ENCODE peak calls at places on chromosomes 12 and 14, in seven cellular contexts. One of them, this sample, is unnamed.

GRCh38 chr12:51922762-51923505 is 15.6 kb downstream of the ACVRL1 start:
- DNase-seq in GM12878: peak; percentile 21
- DNase-seq in HCT116: no peak
- DNase-seq in HepG2: no peak
- DNase-seq in H1: no peak
- DNase-seq in K562: no peak
- DNase-seq in A549: no peak
- DNase-seq in this sample: peak; percentile 79

GRCh38 chr12:85642288-85642687 is 193.9 kb downstream of the RASSF9 start:
- DNase-seq in H1: no peak
- DNase-seq in GM12878: no peak
- DNase-seq in HCT116: no peak
- DNase-seq in A549: no peak
- DNase-seq in HepG2: no peak
- DNase-seq in K562: no peak
- DNase-seq in this sample: no peak

GRCh38 chr12:106304001-106304421 is 1.5 kb downstream of the TCP11L2 start:
- DNase-seq in HepG2: no peak
- DNase-seq in GM12878: no peak
- DNase-seq in HCT116: no peak
- DNase-seq in K562: no peak
- DNase-seq in A549: no peak
- DNase-seq in H1: no peak
- DNase-seq in this sample: no peak

GRCh38 chr14:33702293-33702692 is 248.6 kb downstream of the EGLN3 start:
- DNase-seq in HepG2: no peak
- DNase-seq in H1: no peak
- DNase-seq in A549: no peak
- DNase-seq in K562: no peak
- DNase-seq in HCT116: no peak
- DNase-seq in GM12878: no peak
- DNase-seq in this sample: no peak

GRCh38 chr12:107759410-107759809 is 1.5 kb downstream of the PRDM4 start:
- DNase-seq in K562: peak; percentile 47
- DNase-seq in HCT116: peak; percentile 47
- DNase-seq in GM12878: no peak
- DNase-seq in A549: peak; percentile 62
- DNase-seq in HepG2: peak; percentile 23
- DNase-seq in H1: no peak
- DNase-seq in this sample: peak; percentile 90

GRCh38 chr12:57241556-57242310 is 9.3 kb downstream of the STAC3 start:
- DNase-seq in GM12878: no peak
- DNase-seq in K562: no peak
- DNase-seq in A549: no peak
- DNase-seq in H1: no peak
- DNase-seq in HepG2: no peak
- DNase-seq in HCT116: no peak
- DNase-seq in this sample: no peak

GRCh38 chr14:61601923-61602732 is 93.2 kb upstream of the HIF1A start:
- DNase-seq in GM12878: no peak
- DNase-seq in HepG2: no peak
- DNase-seq in K562: no peak
- DNase-seq in A549: no peak
- DNase-seq in HCT116: no peak
- DNase-seq in H1: no peak
- DNase-seq in this sample: no peak

GRCh38 chr12:49791156-49791555 is 37.1 kb downstream of the NCKAP5L start:
- DNase-seq in GM12878: no peak
- DNase-seq in A549: no peak
- DNase-seq in H1: no peak
- DNase-seq in HCT116: no peak
- DNase-seq in K562: no peak
- DNase-seq in HepG2: no peak
- DNase-seq in this sample: no peak

GRCh38 chr14:73468808-73469386 is 10.6 kb upstream of the NUMB start:
- DNase-seq in HCT116: no peak
- DNase-seq in K562: no peak
- DNase-seq in H1: no peak
- DNase-seq in GM12878: no peak
- DNase-seq in HepG2: no peak
- DNase-seq in A549: no peak
- DNase-seq in this sample: peak; percentile 38

GRCh38 chr14:100873083-100873482 is 30.4 kb downstream of the RTL1 start:
- DNase-seq in HepG2: no peak
- DNase-seq in H1: no peak
- DNase-seq in K562: peak; percentile 11
- DNase-seq in A549: no peak
- DNase-seq in HCT116: no peak
- DNase-seq in GM12878: no peak
- DNase-seq in this sample: no peak

DNA sequence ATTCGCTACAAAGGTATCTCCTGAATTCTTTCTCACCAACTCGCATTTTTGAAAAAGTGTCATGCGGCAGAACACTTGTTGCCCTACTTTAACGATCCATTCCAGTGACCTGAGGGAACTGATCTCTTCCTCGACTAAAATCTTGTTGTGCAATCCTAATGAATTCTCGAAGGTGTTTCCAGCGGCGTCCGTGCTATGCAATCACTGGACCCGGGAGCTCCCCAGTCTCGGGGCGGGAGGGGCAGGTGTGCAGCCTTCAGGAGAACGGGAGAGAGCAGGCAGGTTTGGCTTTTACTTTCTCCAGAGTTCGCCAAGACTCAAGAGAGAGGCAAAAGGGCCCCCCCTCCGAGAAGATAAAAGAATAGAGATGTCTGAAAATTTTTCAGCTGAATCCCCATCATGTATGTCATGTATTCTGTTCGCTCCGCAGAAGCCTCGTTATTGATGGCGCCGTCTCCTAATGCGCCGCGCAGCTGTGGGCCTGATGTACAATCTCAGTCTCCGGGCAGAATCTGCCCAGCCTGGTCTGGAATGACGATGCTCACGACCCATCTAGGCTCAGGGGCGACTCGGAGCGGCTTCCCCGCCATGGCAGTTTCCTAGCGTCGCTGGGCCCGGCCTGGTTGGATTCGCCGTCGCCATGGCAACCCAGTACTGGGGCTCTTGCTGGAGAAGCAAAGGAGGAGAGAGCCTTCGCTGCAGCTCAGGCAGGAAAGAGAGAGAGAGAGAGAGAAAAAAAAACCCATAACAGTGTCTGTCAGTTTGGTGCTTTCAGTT is 38.3 kb downstream of the PLXNC1 start:
- DNase-seq in A549: no peak
- DNase-seq in K562: no peak
- DNase-seq in GM12878: no peak
- DNase-seq in H1: no peak
- DNase-seq in HCT116: no peak
- DNase-seq in HepG2: no peak
- DNase-seq in this sample: peak; percentile 61
- TF ChIP-seq CEBPB in A549: no peak
- TF ChIP-seq CEBPB in K562: peak; percentile 26
- TF ChIP-seq CEBPB in GM12878: no peak
- TF ChIP-seq CEBPB in H1: no peak
- TF ChIP-seq CEBPB in HCT116: no peak
- TF ChIP-seq CEBPB in HepG2: no peak
- TF ChIP-seq CEBPB in this sample: peak; percentile 27

DNA sequence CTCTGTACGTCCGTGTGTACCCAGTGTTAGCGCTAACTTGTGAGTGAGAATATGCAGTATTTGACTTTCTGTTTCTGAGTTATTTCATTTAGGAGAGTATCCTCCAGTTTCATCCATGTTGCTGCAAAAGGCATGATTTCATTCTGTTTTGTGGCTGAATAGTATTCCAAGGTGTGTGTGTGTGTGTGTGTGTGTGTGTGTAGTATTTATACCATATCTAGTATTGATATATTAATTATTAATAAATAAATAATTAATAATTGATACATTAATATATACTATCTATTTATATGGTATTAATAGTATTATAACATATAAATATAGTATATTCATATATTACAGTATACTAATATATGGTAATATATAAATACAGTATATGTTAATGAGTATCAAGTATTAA is 101.8 kb upstream of the CCND2 start:
- DNase-seq in K562: no peak
- DNase-seq in GM12878: no peak
- DNase-seq in HCT116: no peak
- DNase-seq in HepG2: no peak
- DNase-seq in A549: no peak
- DNase-seq in H1: no peak
- DNase-seq in this sample: no peak
- TF ChIP-seq CEBPB in K562: no peak
- TF ChIP-seq CEBPB in GM12878: no peak
- TF ChIP-seq CEBPB in HCT116: no peak
- TF ChIP-seq CEBPB in HepG2: no peak
- TF ChIP-seq CEBPB in A549: no peak
- TF ChIP-seq CEBPB in H1: no peak
- TF ChIP-seq CEBPB in this sample: no peak

GRCh38 chr14:36658091-36659009 is 3.3 kb upstream of the PAX9 start:
- DNase-seq in HepG2: no peak
- DNase-seq in K562: no peak
- DNase-seq in H1: no peak
- DNase-seq in GM12878: no peak
- DNase-seq in HCT116: no peak
- DNase-seq in A549: no peak
- DNase-seq in this sample: no peak
- TF ChIP-seq CEBPB in HepG2: no peak
- TF ChIP-seq CEBPB in K562: no peak
- TF ChIP-seq CEBPB in H1: no peak
- TF ChIP-seq CEBPB in GM12878: no peak
- TF ChIP-seq CEBPB in HCT116: no peak
- TF ChIP-seq CEBPB in A549: no peak
- TF ChIP-seq CEBPB in this sample: no peak

GRCh38 chr12:59973515-59973914 is 377.7 kb downstream of the SLC16A7 start:
- DNase-seq in A549: no peak
- DNase-seq in H1: no peak
- DNase-seq in K562: no peak
- DNase-seq in GM12878: no peak
- DNase-seq in HCT116: peak; percentile 40
- DNase-seq in HepG2: no peak
- DNase-seq in this sample: peak; percentile 75
- TF ChIP-seq CEBPB in A549: no peak
- TF ChIP-seq CEBPB in H1: no peak
- TF ChIP-seq CEBPB in K562: no peak
- TF ChIP-seq CEBPB in GM12878: no peak
- TF ChIP-seq CEBPB in HCT116: no peak
- TF ChIP-seq CEBPB in HepG2: no peak
- TF ChIP-seq CEBPB in this sample: peak; percentile 47

GRCh38 chr14:106530031-106530422 is 1003.6 kb downstream of the TMEM121 start:
- DNase-seq in HepG2: no peak
- DNase-seq in A549: no peak
- DNase-seq in H1: no peak
- DNase-seq in HCT116: no peak
- DNase-seq in GM12878: no peak
- DNase-seq in K562: no peak
- DNase-seq in this sample: no peak

GRCh38 chr14:106522990-106523389 is 996.6 kb downstream of the TMEM121 start:
- DNase-seq in HepG2: no peak
- DNase-seq in HCT116: no peak
- DNase-seq in GM12878: no peak
- DNase-seq in H1: no peak
- DNase-seq in A549: no peak
- DNase-seq in K562: no peak
- DNase-seq in this sample: no peak

GRCh38 chr14:106530423-106531107 is 1004.2 kb downstream of the TMEM121 start:
- DNase-seq in HCT116: no peak
- DNase-seq in A549: no peak
- DNase-seq in HepG2: peak; percentile 5
- DNase-seq in GM12878: peak; percentile 51
- DNase-seq in H1: no peak
- DNase-seq in K562: peak; percentile 21
- DNase-seq in this sample: no peak

GRCh38 chr14:106528717-106529116 is 1002.3 kb downstream of the TMEM121 start:
- DNase-seq in HepG2: no peak
- DNase-seq in A549: no peak
- DNase-seq in K562: no peak
- DNase-seq in GM12878: no peak
- DNase-seq in HCT116: no peak
- DNase-seq in H1: no peak
- DNase-seq in this sample: no peak
- TF ChIP-seq CEBPB in HepG2: no peak
- TF ChIP-seq CEBPB in A549: no peak
- TF ChIP-seq CEBPB in K562: no peak
- TF ChIP-seq CEBPB in GM12878: no peak
- TF ChIP-seq CEBPB in HCT116: no peak
- TF ChIP-seq CEBPB in H1: no peak
- TF ChIP-seq CEBPB in this sample: no peak

GRCh38 chr14:28773176-28773575 is 6.6 kb downstream of the FOXG1 start:
- DNase-seq in HCT116: no peak
- DNase-seq in A549: no peak
- DNase-seq in HepG2: no peak
- DNase-seq in H1: no peak
- DNase-seq in GM12878: no peak
- DNase-seq in K562: no peak
- DNase-seq in this sample: no peak

GRCh38 chr14:28772613-28773012 is 6.0 kb downstream of the FOXG1 start:
- DNase-seq in HepG2: no peak
- DNase-seq in K562: no peak
- DNase-seq in H1: no peak
- DNase-seq in HCT116: no peak
- DNase-seq in GM12878: no peak
- DNase-seq in A549: no peak
- DNase-seq in this sample: no peak

GRCh38 chr14:28773917-28774691 is 7.5 kb downstream of the FOXG1 start:
- DNase-seq in K562: no peak
- DNase-seq in HCT116: no peak
- DNase-seq in HepG2: no peak
- DNase-seq in A549: no peak
- DNase-seq in H1: no peak
- DNase-seq in GM12878: no peak
- DNase-seq in this sample: peak; percentile 30

GRCh38 chr14:28776482-28777266 is 10.1 kb downstream of the FOXG1 start:
- DNase-seq in HepG2: no peak
- DNase-seq in HCT116: no peak
- DNase-seq in K562: no peak
- DNase-seq in H1: no peak
- DNase-seq in A549: no peak
- DNase-seq in GM12878: no peak
- DNase-seq in this sample: no peak

DNA sequence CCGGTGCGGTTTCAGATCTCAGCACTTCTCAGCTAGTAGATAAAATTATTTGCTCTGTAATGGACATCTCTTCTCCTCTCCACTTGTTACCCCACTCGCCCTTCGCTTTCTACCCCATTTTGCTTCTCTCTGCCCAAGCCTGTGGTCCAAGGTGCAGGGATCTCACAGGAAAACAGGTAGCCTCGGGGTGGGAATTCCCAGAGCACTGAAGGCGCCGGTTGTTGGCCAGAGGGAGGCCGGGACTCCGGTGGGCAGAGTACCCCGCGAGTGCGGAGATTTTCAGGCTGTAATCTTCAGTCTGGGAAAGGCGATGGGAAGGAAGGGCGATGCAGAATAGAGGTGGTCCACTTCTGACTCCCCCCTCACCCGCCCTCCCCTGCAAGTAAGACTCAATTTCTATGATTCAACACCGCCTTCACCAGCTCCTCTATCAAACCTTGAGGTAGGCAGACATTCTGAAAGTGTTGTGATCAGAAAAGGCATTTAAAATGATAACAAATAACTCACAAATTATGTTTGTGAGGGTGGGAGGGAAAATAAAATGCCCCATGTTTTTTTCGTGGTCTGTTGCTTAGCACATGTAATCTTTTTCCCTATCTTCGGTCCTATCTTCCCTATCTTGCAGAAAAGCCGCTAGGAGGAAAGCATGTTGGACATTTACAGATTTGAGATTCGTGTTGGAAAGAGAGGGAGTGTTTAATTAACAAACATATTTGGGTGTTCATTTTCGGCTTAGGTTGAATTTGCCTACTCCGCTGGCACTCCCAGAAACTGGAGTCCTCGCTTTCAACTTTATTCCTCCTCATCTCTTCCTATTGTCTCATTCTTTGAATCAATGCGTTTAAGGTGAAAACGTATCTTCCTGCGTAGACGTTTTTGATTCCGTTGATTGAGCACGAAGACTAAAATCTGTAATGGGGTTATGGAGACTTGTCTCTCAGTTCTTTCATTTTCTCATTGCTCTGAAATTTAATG is 8.5 kb downstream of the FOXG1 start:
- DNase-seq in K562: no peak
- DNase-seq in GM12878: no peak
- DNase-seq in H1: no peak
- DNase-seq in HepG2: no peak
- DNase-seq in A549: no peak
- DNase-seq in HCT116: no peak
- DNase-seq in this sample: no peak
- TF ChIP-seq CEBPB in K562: no peak
- TF ChIP-seq CEBPB in GM12878: no peak
- TF ChIP-seq CEBPB in H1: no peak
- TF ChIP-seq CEBPB in HepG2: no peak
- TF ChIP-seq CEBPB in A549: no peak
- TF ChIP-seq CEBPB in HCT116: no peak
- TF ChIP-seq CEBPB in this sample: no peak